ENCODE peak calls at places on chromosomes 2 and 18, in four cellular contexts. F, U, M and G are unnamed samples.
A peak's percentile ranks its signal among the peaks of the same experiment; 100 is the strongest.

GRCh38 chr2:26535663-26536275 is 57.8 kb upstream of the OTOF start:
- DNase-seq in U (no peak), M (no peak), F (no peak), G (no peak)

GRCh38 chr2:164028764-164029534 is 293.1 kb upstream of the FIGN start:
- DNase-seq in U (no peak), F (peak; percentile 13), M (no peak), G (no peak)

GRCh38 chr2:199798881-199799580 is 52.0 kb downstream of the FTCDNL1 start:
- DNase-seq in M (no peak), U (peak; percentile 21), F (no peak), G (no peak)

GRCh38 chr2:119522561-119523110 is 1.6 kb downstream of the SCTR start:
- DNase-seq in F (no peak), U (no peak), M (no peak), G (no peak)

GRCh38 chr2:71067567-71068217 is 756 bp upstream of the NAGK start:
- DNase-seq in M (peak; percentile 18), F (peak; percentile 57), U (no peak), G (peak; percentile 62)

GRCh38 chr2:121335294-121336290 is 50.6 kb upstream of the TFCP2L1 start:
- DNase-seq in M (no peak), F (no peak), U (peak; percentile 27), G (peak; percentile 30)

GRCh38 chr2:219155054-219155644 is 5.5 kb downstream of the NHEJ1 start:
- DNase-seq in F (peak; percentile 94), M (peak; percentile 70), U (peak; percentile 91), G (no peak)

GRCh38 chr2:235614900-235615712 is 121.3 kb downstream of the AGAP1 start:
- DNase-seq in M (no peak), F (no peak), U (no peak), G (no peak)

GRCh38 chr2:38386377-38386776 is 9.3 kb upstream of the ATL2 start:
- DNase-seq in F (no peak), U (peak; percentile 49), M (no peak), G (no peak)

GRCh38 chr2:30782124-30782523 is 25.1 kb downstream of the CAPN13 start:
- DNase-seq in F (no peak), M (no peak), U (no peak), G (no peak)

GRCh38 chr2:17636989-17637906 is 96.8 kb downstream of the VSNL1 start:
- DNase-seq in F (no peak), M (no peak), U (no peak), G (no peak)

DNA sequence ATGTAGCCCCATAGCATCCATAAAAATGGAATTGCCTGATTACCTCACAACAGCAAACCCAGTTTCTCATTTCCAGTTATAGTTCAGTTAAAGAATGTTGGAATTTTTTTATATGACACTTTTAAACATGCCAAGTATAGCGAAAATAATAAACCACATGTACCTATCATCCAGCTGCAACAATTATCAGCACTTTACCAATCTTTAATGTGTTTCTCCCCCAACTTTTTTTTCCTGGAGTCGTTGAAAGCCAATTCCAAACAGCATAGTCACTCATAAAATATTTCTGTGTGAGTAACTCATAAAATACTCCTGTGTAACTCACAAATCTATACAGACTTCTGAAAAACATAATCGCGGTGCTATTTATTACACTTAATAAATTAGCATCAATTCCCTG is 38.1 kb downstream of the SMAD4 start:
- DNase-seq in M (no peak), F (no peak), U (no peak), G (no peak)
- H3K36me3 ChIP-seq in M (peaks cover 10% of the 10 kb centered on the region), F (peaks cover 14% of the 10 kb centered on the region), U (peaks cover 48% of the 10 kb centered on the region), G (no peaks in the 10 kb centered on the region)

GRCh38 chr2:62475172-62476011 is 30.6 kb downstream of the TMEM17 start:
- DNase-seq in M (no peak), U (peak; percentile 19), F (peak; percentile 20), G (no peak)

GRCh38 chr2:62472321-62472720 is 33.7 kb downstream of the TMEM17 start:
- DNase-seq in M (no peak), U (no peak), F (no peak), G (no peak)

GRCh38 chr2:62471816-62472215 is 34.2 kb downstream of the TMEM17 start:
- DNase-seq in U (no peak), F (no peak), M (no peak), G (no peak)

GRCh38 chr2:62474173-62474572 is 31.8 kb downstream of the TMEM17 start:
- DNase-seq in M (no peak), U (no peak), F (no peak), G (no peak)

DNA sequence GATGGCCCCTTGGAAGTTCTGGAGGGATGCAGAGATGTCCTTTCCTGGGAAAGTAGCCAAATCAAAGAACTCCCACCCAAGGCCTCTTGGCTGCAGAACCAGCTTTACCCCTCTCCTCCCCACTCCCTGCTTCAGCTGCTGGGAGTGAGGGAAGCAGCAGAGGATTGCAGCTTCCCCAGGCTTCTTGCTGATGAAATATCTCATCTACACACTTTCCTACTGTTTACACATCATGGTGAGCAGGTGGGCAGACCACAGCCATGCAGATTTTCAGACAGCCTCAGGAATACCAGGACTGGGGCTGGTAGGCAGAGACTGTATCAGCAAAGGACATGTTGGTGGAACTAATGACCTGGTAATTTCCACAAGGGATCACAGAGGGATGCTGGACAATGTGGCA is 32.6 kb downstream of the TMEM17 start:
- DNase-seq in F (no peak), U (no peak), M (no peak), G (no peak)
- H3K4me1 ChIP-seq in F (peaks cover 18% of the 10 kb centered on the region), U (no peaks in the 10 kb centered on the region), M (peaks cover 7% of the 10 kb centered on the region), G (peaks cover 3% of the 10 kb centered on the region)

GRCh38 chr2:231613655-231614558 is 21.2 kb downstream of the TEX44 start:
- DNase-seq in F (peak; percentile 95), M (peak; percentile 88), U (peak; percentile 84), G (peak; percentile 92)
- TF ChIP-seq CTCF in F (no peak), M (no peak), U (peak; percentile 21), G (peak; percentile 27)

GRCh38 chr2:50398101-50398500 is 633.8 kb downstream of the NRXN1 start:
- DNase-seq in U (no peak), M (no peak), F (no peak), G (no peak)

GRCh38 chr2:50392185-50392584 is 639.7 kb downstream of the NRXN1 start:
- DNase-seq in U (no peak), F (no peak), M (no peak), G (no peak)

GRCh38 chr2:50391553-50391952 is 640.4 kb downstream of the NRXN1 start:
- DNase-seq in U (no peak), M (no peak), F (no peak), G (no peak)

GRCh38 chr2:50395510-50396300 is 636.2 kb downstream of the NRXN1 start:
- DNase-seq in M (no peak), U (no peak), F (no peak), G (no peak)

GRCh38 chr2:50396301-50396637 is 635.7 kb downstream of the NRXN1 start:
- DNase-seq in U (no peak), M (no peak), F (no peak), G (no peak)
- H3K36me3 ChIP-seq in U (no peaks in the 10 kb centered on the region), M (no peaks in the 10 kb centered on the region), F (no peaks in the 10 kb centered on the region), G (no peaks in the 10 kb centered on the region)

GRCh38 chr18:8942021-8942908 is 160.2 kb upstream of the NDUFV2 start:
- DNase-seq in U (no peak), M (no peak), F (peak; percentile 55), G (no peak)
- H3K4me1 ChIP-seq in U (no peaks in the 10 kb centered on the region), M (peaks cover 5% of the 10 kb centered on the region), F (peaks cover 53% of the 10 kb centered on the region), G (no peaks in the 10 kb centered on the region)

GRCh38 chr2:226018641-226019040 is 619.1 kb downstream of the NYAP2 start:
- DNase-seq in F (no peak), M (no peak), U (no peak), G (no peak)

GRCh38 chr2:226017534-226017933 is 618.0 kb downstream of the NYAP2 start:
- DNase-seq in M (no peak), F (no peak), U (no peak), G (no peak)

GRCh38 chr2:226020179-226020578 is 620.7 kb downstream of the NYAP2 start:
- DNase-seq in M (no peak), U (no peak), F (no peak), G (no peak)

DNA sequence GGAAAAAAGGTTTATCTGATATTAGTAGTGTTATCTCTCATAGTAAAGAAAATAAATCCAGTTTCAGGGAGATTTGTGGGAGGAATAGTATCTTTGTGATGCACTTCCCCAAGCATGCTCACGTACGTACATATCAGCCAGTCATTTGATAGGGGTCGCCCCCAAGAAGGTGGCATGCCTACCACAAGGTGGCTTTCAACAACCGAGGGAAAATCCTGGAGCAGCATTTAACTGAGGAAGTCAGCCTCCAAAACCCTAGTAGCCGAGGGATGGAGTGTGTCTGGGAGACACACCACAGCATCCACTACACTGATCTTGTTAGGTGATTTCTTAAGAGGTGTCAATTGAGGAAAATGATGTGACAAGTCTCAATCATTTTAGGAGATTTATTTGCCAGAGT is 623.9 kb downstream of the NYAP2 start:
- DNase-seq in M (no peak), F (peak; percentile 63), U (peak; percentile 23), G (no peak)
- TF ChIP-seq CTCF in M (no peak), F (peak; percentile 59), U (peak; percentile 36), G (no peak)